ENCODE peak calls at places on chromosomes 2 and 18, in nine cellular contexts. E, O, U, L, G, B, R, A and M are unnamed samples.

GRCh38 chr2:34110392-34110791 is 511.3 kb upstream of the FAM98A start:
- DNase-seq in E (no peak), O (no peak), U (no peak), L (no peak), G (no peak), B (no peak), R (no peak), A (no peak), M (no peak)

GRCh38 chr2:238362611-238363010 is 42.3 kb downstream of the TRAF3IP1 start:
- DNase-seq in E (no peak), O (no peak), U (no peak), L (no peak), G (no peak), B (no peak), R (no peak), A (no peak), M (no peak)

GRCh38 chr18:79788096-79789085 is 9.3 kb upstream of the KCNG2 start:
- DNase-seq in E (peak; percentile 37), O (no peak), U (peak; percentile 57), L (no peak), G (no peak), B (no peak), R (no peak), A (peak; percentile 23), M (peak; percentile 31)

GRCh38 chr18:30163573-30163972 is 879.0 kb downstream of the DSC3 start:
- DNase-seq in E (no peak), O (no peak), U (no peak), L (no peak), G (no peak), B (no peak), R (no peak), A (no peak), M (no peak)

GRCh38 chr2:3637311-3637675 is 20.7 kb upstream of the ALLC start:
- DNase-seq in E (no peak), O (no peak), U (no peak), L (no peak), G (no peak), B (no peak), R (no peak), A (no peak), M (peak; percentile 1)

GRCh38 chr2:176188218-176188968 is at the start of gene HOXD1:
- DNase-seq in E (peak; percentile 65), O (no peak), U (peak; percentile 39), L (no peak), G (no peak), B (peak; percentile 87), R (no peak), A (peak; percentile 87), M (no peak)

GRCh38 chr2:150255528-150255927 is 231.9 kb downstream of the RND3 start:
- DNase-seq in E (no peak), O (peak; percentile 52), U (no peak), L (no peak), G (no peak), B (no peak), R (no peak), A (peak; percentile 12), M (no peak)

GRCh38 chr2:48723125-48723524 is 32.4 kb downstream of the LHCGR start:
- DNase-seq in E (no peak), O (no peak), U (no peak), L (no peak), G (no peak), B (no peak), R (no peak), A (no peak), M (no peak)

GRCh38 chr2:200408428-200409311 is 101.2 kb downstream of the KCTD18 start:
- DNase-seq in E (no peak), O (peak; percentile 76), U (no peak), L (no peak), G (no peak), B (peak; percentile 33), R (no peak), A (peak; percentile 63), M (no peak)

GRCh38 chr2:37454851-37455762 is 110.7 kb downstream of the QPCT start:
- DNase-seq in E (peak; percentile 13), O (no peak), U (no peak), L (no peak), G (peak; percentile 19), B (no peak), R (no peak), A (no peak), M (no peak)

GRCh38 chr2:68871159-68871764 is at the start of gene BMP10:
- DNase-seq in E (no peak), O (no peak), U (no peak), L (no peak), G (no peak), B (no peak), R (no peak), A (no peak), M (no peak)

GRCh38 chr2:176251928-176252327 is 17.3 kb upstream of the MTX2 start:
- DNase-seq in E (no peak), O (no peak), U (no peak), L (no peak), G (no peak), B (no peak), R (no peak), A (peak; percentile 80), M (no peak)

GRCh38 chr2:240508832-240509545 is 48.8 kb downstream of the ANKMY1 start:
- DNase-seq in E (no peak), O (no peak), U (no peak), L (no peak), G (no peak), B (peak; percentile 5), R (no peak), A (no peak), M (no peak)

GRCh38 chr2:23859983-23860382 is 66.9 kb downstream of the ATAD2B start:
- DNase-seq in E (no peak), O (peak; percentile 32), U (no peak), L (no peak), G (no peak), B (no peak), R (no peak), A (no peak), M (no peak)

GRCh38 chr18:77495079-77495478 is 245.4 kb downstream of the GALR1 start:
- DNase-seq in E (no peak), O (no peak), U (no peak), L (no peak), G (peak; percentile 73), B (no peak), R (no peak), A (no peak), M (no peak)

GRCh38 chr2:173496746-173497145 is 142.1 kb downstream of the CDCA7 start:
- DNase-seq in E (no peak), O (peak; percentile 23), U (no peak), L (no peak), G (no peak), B (no peak), R (no peak), A (no peak), M (no peak)

GRCh38 chr2:173488861-173489260 is 134.2 kb downstream of the CDCA7 start:
- DNase-seq in E (no peak), O (no peak), U (no peak), L (no peak), G (no peak), B (no peak), R (no peak), A (no peak), M (no peak)

DNA sequence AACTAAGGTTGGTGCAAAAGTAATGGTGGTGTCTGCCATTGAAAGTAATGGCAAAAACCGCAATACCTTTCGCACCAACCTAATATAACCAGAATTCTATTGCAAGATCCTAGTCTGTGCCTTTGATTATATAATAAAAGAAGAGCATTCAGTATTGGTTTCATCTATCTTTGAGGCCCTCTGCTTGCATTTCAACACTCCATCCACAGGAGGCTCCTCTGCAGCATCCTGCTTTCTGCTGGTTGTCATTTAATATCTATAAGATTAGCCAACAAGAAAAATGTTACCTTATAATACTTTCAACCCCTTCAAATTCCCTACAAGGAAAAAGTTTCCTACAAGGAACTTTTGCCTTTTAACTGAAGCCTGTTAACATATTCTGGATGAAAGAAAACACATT is 139.2 kb downstream of the CDCA7 start:
- DNase-seq in E (no peak), O (no peak), U (no peak), L (no peak), G (no peak), B (no peak), R (no peak), A (no peak), M (no peak)
- TF ChIP-seq CTCF in E (no peak), O (peak; percentile 34), U (no peak), L (no peak), G (no peak), B (no peak), R (no peak), A (no peak), M (no peak)

GRCh38 chr2:192025607-192026006 is 169.1 kb downstream of the TMEFF2 start:
- DNase-seq in E (no peak), O (no peak), U (no peak), L (no peak), G (peak; percentile 28), B (no peak), R (no peak), A (no peak), M (no peak)
- TF ChIP-seq CTCF in E (no peak), O (no peak), U (no peak), L (no peak), G (peak; percentile 15), B (no peak), R (no peak), A (no peak), M (no peak)

DNA sequence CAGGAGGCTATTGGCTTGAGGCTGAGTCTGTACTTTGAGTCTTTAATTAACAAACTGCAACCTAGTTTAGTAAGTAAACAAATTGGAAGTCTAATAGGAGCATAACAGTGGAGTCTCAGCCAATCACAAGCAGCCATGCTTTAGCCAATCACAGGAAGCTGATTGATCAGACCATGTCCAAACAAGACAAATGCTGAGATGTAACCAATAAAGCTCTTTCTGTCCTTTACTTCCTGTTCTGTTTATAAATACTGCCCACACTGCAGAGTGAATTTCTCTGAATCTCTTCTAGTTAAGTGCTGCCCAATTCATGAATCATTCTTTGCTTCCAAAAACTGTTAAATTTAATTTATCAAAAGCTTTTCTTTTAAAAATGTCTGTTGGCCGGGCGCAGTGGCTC is 146.6 kb upstream of the DLX2 start:
- DNase-seq in E (no peak), O (peak; percentile 64), U (no peak), L (no peak), G (no peak), B (no peak), R (no peak), A (peak; percentile 62), M (no peak)
- TF ChIP-seq CTCF in E (no peak), O (no peak), U (no peak), L (no peak), G (no peak), B (no peak), R (no peak), A (no peak), M (no peak)

DNA sequence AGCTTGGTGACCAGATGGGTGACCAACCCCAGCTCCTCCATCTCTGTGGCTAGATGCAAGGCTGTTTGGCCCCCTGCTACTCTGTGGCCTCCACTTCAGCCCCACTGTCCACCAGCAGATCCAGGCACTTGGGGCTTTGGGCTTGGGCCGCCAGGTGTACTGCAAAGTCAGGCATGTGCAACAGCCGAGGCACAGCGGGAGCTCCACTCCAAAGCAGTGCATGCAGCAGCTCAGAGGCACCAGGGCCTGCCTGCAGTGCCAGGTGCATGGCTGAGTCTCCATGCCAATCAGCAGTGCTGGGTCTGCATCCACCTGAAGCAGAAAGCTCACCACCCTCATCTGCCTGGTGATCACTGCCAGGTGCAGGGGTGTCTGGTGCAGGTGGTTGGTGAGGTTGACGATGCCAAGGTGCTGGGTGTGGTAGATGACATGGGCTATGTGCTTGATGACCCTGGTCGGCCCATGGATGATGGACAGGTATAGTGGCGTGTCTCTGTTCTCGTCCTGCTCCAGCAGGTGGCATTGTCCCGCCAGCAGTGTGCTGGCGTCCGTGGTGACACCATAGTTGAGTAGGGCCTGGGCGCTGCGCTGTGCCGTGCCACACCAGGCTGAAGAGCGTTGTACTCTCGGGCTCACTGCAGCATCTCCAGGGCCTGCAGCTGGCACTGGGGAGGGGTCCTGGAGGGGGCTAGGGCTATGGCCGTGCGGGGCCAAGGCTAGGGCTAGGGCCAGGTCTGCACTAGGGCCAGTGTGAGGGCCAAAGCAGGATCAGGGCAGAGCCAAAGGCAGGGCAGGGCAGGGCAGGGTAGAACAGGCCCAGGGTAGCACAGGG is 1.0 kb upstream of the ANKRD62 start:
- DNase-seq in E (peak; percentile 63), O (no peak), U (no peak), L (no peak), G (peak; percentile 62), B (peak; percentile 63), R (peak; percentile 21), A (peak; percentile 20), M (no peak)
- TF ChIP-seq CTCF in E (no peak), O (peak; percentile 14), U (no peak), L (peak; percentile 43), G (peak; percentile 90), B (peak; percentile 52), R (no peak), A (no peak), M (no peak)